ENCODE peak calls at places on chromosomes 5 and 9, in ten cellular contexts. Z, I, Q, V, W, R, P, C, N and K are unnamed samples.

GRCh38 chr5:154523104-154523503 is 45.1 kb upstream of the HAND1 start:
- DNase-seq in Z (no peak), I (no peak), Q (no peak), V (no peak), W (no peak), R (no peak), P (no peak), C (no peak), N (no peak), K (no peak)

GRCh38 chr9:137913771-137914767 is 36.5 kb downstream of the CACNA1B start:
- DNase-seq in Z (no peak), I (no peak), Q (no peak), V (no peak), W (no peak), R (no peak), P (no peak), C (no peak), N (no peak), K (no peak)

GRCh38 chr9:8857330-8858249 is 1058.0 kb upstream of the DMAC1 start:
- DNase-seq in Z (no peak), I (no peak), Q (no peak), V (peak; percentile 14), W (peak; percentile 4), R (no peak), P (peak; percentile 62), C (peak; percentile 8), N (peak; percentile 85), K (no peak)

GRCh38 chr9:34557421-34558321 is 31.9 kb downstream of the CNTFR start:
- DNase-seq in Z (no peak), I (no peak), Q (no peak), V (no peak), W (no peak), R (no peak), P (no peak), C (no peak), N (no peak), K (no peak)

GRCh38 chr5:168047669-168048111 is 243.8 kb upstream of the WWC1 start:
- DNase-seq in Z (no peak), I (no peak), Q (no peak), V (no peak), W (no peak), R (no peak), P (peak; percentile 15), C (no peak), N (no peak), K (no peak)

GRCh38 chr5:142095035-142095434 is 13.5 kb upstream of the NDFIP1 start:
- DNase-seq in Z (no peak), I (no peak), Q (no peak), V (no peak), W (no peak), R (peak; percentile 70), P (no peak), C (no peak), N (no peak), K (no peak)

GRCh38 chr5:9716838-9717281 is 86.7 kb upstream of the TAS2R1 start:
- DNase-seq in Z (no peak), I (peak; percentile 97), Q (no peak), V (no peak), W (no peak), R (no peak), P (peak; percentile 72), C (peak; percentile 86), N (no peak), K (peak; percentile 20)

GRCh38 chr9:97807681-97808080 is 45.3 kb upstream of the FOXE1 start:
- DNase-seq in Z (no peak), I (peak; percentile 45), Q (no peak), V (no peak), W (no peak), R (no peak), P (no peak), C (no peak), N (no peak), K (no peak)

GRCh38 chr9:75185585-75186170 is 97.4 kb downstream of the OSTF1 start:
- DNase-seq in Z (no peak), I (peak; percentile 63), Q (peak; percentile 41), V (peak; percentile 69), W (peak; percentile 57), R (peak; percentile 8), P (peak; percentile 18), C (peak; percentile 47), N (no peak), K (no peak)

GRCh38 chr5:29897916-29898315 is 1295.6 kb upstream of the CDH6 start:
- DNase-seq in Z (no peak), I (no peak), Q (no peak), V (no peak), W (no peak), R (no peak), P (no peak), C (no peak), N (no peak), K (no peak)

GRCh38 chr9:129640871-129641750 is 840 bp downstream of the ASB6 start:
- DNase-seq in Z (no peak), I (no peak), Q (no peak), V (no peak), W (peak; percentile 3), R (no peak), P (no peak), C (no peak), N (peak; percentile 88), K (no peak)

GRCh38 chr5:150600951-150601773 is 39.3 kb upstream of the SYNPO start:
- DNase-seq in Z (no peak), I (no peak), Q (no peak), V (no peak), W (no peak), R (no peak), P (no peak), C (no peak), N (no peak), K (no peak)

GRCh38 chr5:174520420-174521396 is 203.7 kb upstream of the MSX2 start:
- DNase-seq in Z (no peak), I (no peak), Q (no peak), V (no peak), W (peak; percentile 73), R (no peak), P (peak; percentile 4), C (peak; percentile 8), N (no peak), K (no peak)

GRCh38 chr5:34789021-34789531 is 49.9 kb upstream of the TTC23L start:
- DNase-seq in Z (peak; percentile 29), I (peak; percentile 59), Q (no peak), V (no peak), W (no peak), R (no peak), P (peak; percentile 87), C (peak; percentile 55), N (peak; percentile 85), K (peak; percentile 67)

GRCh38 chr5:96934291-96934694 is 1.6 kb upstream of the LNPEP start:
- DNase-seq in Z (no peak), I (peak; percentile 49), Q (no peak), V (no peak), W (no peak), R (no peak), P (peak; percentile 67), C (no peak), N (no peak), K (no peak)

GRCh38 chr9:106707722-106708121 is 155.2 kb upstream of the ZNF462 start:
- DNase-seq in Z (no peak), I (no peak), Q (no peak), V (no peak), W (no peak), R (no peak), P (no peak), C (no peak), N (no peak), K (peak; percentile 64)

GRCh38 chr5:75337366-75338021 is 474 bp downstream of the HMGCR start:
- DNase-seq in Z (no peak), I (peak; percentile 50), Q (peak; percentile 19), V (no peak), W (no peak), R (peak; percentile 2), P (no peak), C (peak; percentile 22), N (peak; percentile 87), K (no peak)

GRCh38 chr5:176630681-176631222 is 277 bp downstream of the EIF4E1B start:
- DNase-seq in Z (no peak), I (no peak), Q (no peak), V (no peak), W (no peak), R (no peak), P (no peak), C (no peak), N (no peak), K (no peak)

GRCh38 chr5:31273631-31274378 is 80.3 kb downstream of the CDH6 start:
- DNase-seq in Z (no peak), I (no peak), Q (no peak), V (no peak), W (no peak), R (no peak), P (no peak), C (peak; percentile 17), N (no peak), K (no peak)

GRCh38 chr5:126909856-126910255 is 120.5 kb downstream of the MARCHF3 start:
- DNase-seq in Z (no peak), I (no peak), Q (no peak), V (no peak), W (no peak), R (no peak), P (no peak), C (no peak), N (no peak), K (no peak)

GRCh38 chr5:74624501-74624900 is 16.0 kb downstream of the ENC1 start:
- DNase-seq in Z (no peak), I (peak; percentile 24), Q (no peak), V (no peak), W (peak; percentile 69), R (no peak), P (no peak), C (no peak), N (no peak), K (no peak)

GRCh38 chr9:113873446-113873845 is 2.7 kb upstream of the ZNF618 start:
- DNase-seq in Z (no peak), I (no peak), Q (no peak), V (no peak), W (no peak), R (no peak), P (no peak), C (no peak), N (no peak), K (no peak)